ENCODE peak calls at places on chromosome 3, in seven cellular contexts. O is endodermal cell, P is GM12865, F is HCT116, S is fibroblast of pulmonary artery, N is GM23338, Q is AG04449. A is an unnamed sample.

GRCh38 chr3:129360224-129360623 is 68.2 kb downstream of the EFCAB12 start:
- DNase-seq in O (peak), P (no peak), F (no peak), S (no peak), N (no peak), Q (no peak), A (no peak)

GRCh38 chr3:186821429-186822367 is 15.4 kb upstream of the RFC4 start:
- DNase-seq in O (peak), P (peak), F (peak), S (peak), N (peak), Q (peak), A (peak)

GRCh38 chr3:69881756-69882428 is 117.6 kb upstream of the SAMMSON start:
- DNase-seq in O (no peak), P (no peak), F (no peak), S (no peak), N (no peak), Q (no peak), A (no peak)

GRCh38 chr3:182500294-182500693 is 293.0 kb upstream of the ATP11B start:
- DNase-seq in O (peak), P (no peak), F (no peak), S (no peak), N (peak), Q (no peak), A (no peak)

GRCh38 chr3:74304419-74304818 is 310.0 kb downstream of the CNTN3 start:
- DNase-seq in O (no peak), P (no peak), F (no peak), S (no peak), N (no peak), Q (no peak), A (no peak)

GRCh38 chr3:65672876-65673815 is 365.6 kb downstream of the MAGI1 start:
- DNase-seq in O (peak), P (peak), F (peak), S (peak), N (peak), Q (no peak), A (no peak)

GRCh38 chr3:106120334-106120733 is 251.5 kb upstream of the CBLB start:
- DNase-seq in O (no peak), P (no peak), F (no peak), S (peak), N (no peak), Q (no peak), A (no peak)

GRCh38 chr3:193452338-193452737 is 73.8 kb upstream of the ATP13A5 start:
- DNase-seq in O (no peak), P (no peak), F (no peak), S (peak), N (peak), Q (no peak), A (no peak)

GRCh38 chr3:18046131-18046530 is 303.7 kb upstream of the TBC1D5 start:
- DNase-seq in O (no peak), P (no peak), F (no peak), S (no peak), N (no peak), Q (no peak), A (no peak)

GRCh38 chr3:30811174-30811795 is 83.2 kb downstream of the GADL1 start:
- DNase-seq in O (no peak), P (no peak), F (no peak), S (no peak), N (no peak), Q (no peak), A (no peak)
- H3K4me3 ChIP-seq in O (no peak), P (no peak), F (no peak), S (no peak), N (no peak), Q (no peak), A (no peak)

GRCh38 chr3:71389911-71390573 is 193.5 kb downstream of the FOXP1 start:
- DNase-seq in O (peak), P (no peak), F (no peak), S (peak), N (peak), Q (no peak), A (peak)
- H3K4me3 ChIP-seq in O (no peak), P (no peak), F (no peak), S (peak), N (no peak), Q (no peak), A (no peak)

GRCh38 chr3:151101270-151101954 is 15.9 kb downstream of the MED12L start:
- DNase-seq in O (no peak), P (no peak), F (no peak), S (no peak), N (no peak), Q (no peak), A (no peak)

GRCh38 chr3:151096697-151097096 is 11.2 kb downstream of the MED12L start:
- DNase-seq in O (peak), P (no peak), F (no peak), S (no peak), N (no peak), Q (no peak), A (no peak)

DNA sequence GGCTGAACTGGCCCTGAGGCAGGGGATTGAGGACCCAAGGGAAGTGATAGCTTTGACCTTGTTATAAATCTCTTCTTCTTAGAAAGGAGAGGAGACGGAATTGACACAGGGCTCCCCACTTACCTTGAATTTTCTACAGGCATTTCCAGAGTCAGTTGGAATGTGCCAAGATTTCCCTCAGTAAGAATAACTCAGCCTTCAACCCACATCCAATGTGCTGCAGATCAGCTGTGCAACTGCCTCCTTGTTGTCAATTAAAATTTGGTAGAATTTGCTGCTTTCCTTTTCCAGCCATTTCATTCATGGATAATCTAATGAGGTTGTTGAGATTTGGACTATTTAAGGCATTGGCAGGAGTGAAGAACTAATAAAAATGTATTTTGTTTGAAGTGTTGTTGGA is 14.6 kb downstream of the MED12L start:
- DNase-seq in O (peak), P (no peak), F (no peak), S (no peak), N (no peak), Q (no peak), A (no peak)
- H3K4me3 ChIP-seq in O (no peak), P (no peak), F (no peak), S (no peak), N (no peak), Q (no peak), A (no peak)

GRCh38 chr3:114455432-114455831 is 161.6 kb downstream of the TIGIT start:
- DNase-seq in O (no peak), P (no peak), F (no peak), S (no peak), N (no peak), Q (no peak), A (no peak)
- H3K4me3 ChIP-seq in O (no peak), P (peak), F (no peak), S (no peak), N (peak), Q (no peak), A (no peak)

A was measured in skeletal muscle cell.